ENCODE peak calls at places on chromosome 2, in seven cellular contexts. C is Ammon's horn, Q is left ventricle myocardium superior, Y is PC-9, R is foreskin keratinocyte, V is WTC11, A is GM23338. X is an unnamed sample.

GRCh38 chr2:178066890-178067669 is 5.5 kb downstream of the PDE11A start:
- DNase-seq in C (no peak), A (no peak), R (no peak), Q (no peak), V (no peak), Y (no peak), X (no peak)

GRCh38 chr2:72198532-72199241 is 51.0 kb upstream of the CYP26B1 start:
- DNase-seq in Y (no peak), Q (no peak), C (no peak), R (no peak), V (no peak), A (no peak), X (no peak)

GRCh38 chr2:136131961-136132839 is 14.3 kb upstream of the CXCR4 start:
- DNase-seq in V (no peak), C (peak), R (no peak), Q (no peak), Y (no peak), A (no peak), X (no peak)

GRCh38 chr2:42048318-42049251 is 764 bp downstream of the PKDCC start:
- DNase-seq in V (peak), A (peak), Q (peak), R (no peak), C (no peak), Y (peak), X (no peak)

GRCh38 chr2:68824831-68825230 is 46.4 kb downstream of the BMP10 start:
- DNase-seq in A (no peak), V (no peak), C (no peak), R (peak), Q (no peak), Y (no peak), X (no peak)

GRCh38 chr2:48209214-48209885 is 303.1 kb upstream of the FBXO11 start:
- DNase-seq in A (no peak), Q (no peak), Y (no peak), V (no peak), C (no peak), R (peak), X (no peak)

GRCh38 chr2:119106301-119106897 is 52.2 kb downstream of the C1QL2 start:
- DNase-seq in A (peak), Q (peak), V (peak), Y (peak), C (peak), R (no peak), X (peak)

GRCh38 chr2:101517753-101518152 is 42.8 kb upstream of the RFX8 start:
- DNase-seq in A (peak), Q (no peak), R (peak), C (no peak), Y (peak), V (no peak), X (no peak)

GRCh38 chr2:168848220-168848619 is 42.0 kb downstream of the SPC25 start:
- DNase-seq in R (no peak), C (no peak), Y (no peak), Q (no peak), A (peak), V (no peak), X (no peak)

GRCh38 chr2:241565413-241565812 is 6.9 kb downstream of the BOK start:
- DNase-seq in R (no peak), C (no peak), Y (no peak), Q (no peak), A (no peak), V (no peak), X (peak)

GRCh38 chr2:179613701-179614100 is 247.7 kb downstream of the ZNF385B start:
- DNase-seq in V (no peak), Q (no peak), Y (peak), A (no peak), R (peak), C (no peak), X (no peak)

GRCh38 chr2:100246163-100247145 is 75.8 kb downstream of the LONRF2 start:
- DNase-seq in R (no peak), Q (no peak), V (peak), Y (no peak), A (peak), C (peak), X (peak)

GRCh38 chr2:230796280-230796862 is 68.4 kb upstream of the ITM2C start:
- DNase-seq in Y (peak), A (no peak), C (no peak), R (no peak), V (no peak), Q (no peak), X (no peak)

GRCh38 chr2:197838036-197838435 is 33.6 kb downstream of the PLCL1 start:
- DNase-seq in A (no peak), C (peak), Q (no peak), Y (no peak), R (no peak), V (no peak), X (no peak)

GRCh38 chr2:164545484-164545883 is 75.8 kb downstream of the GRB14 start:
- DNase-seq in V (no peak), Y (no peak), Q (no peak), R (no peak), A (no peak), C (no peak), X (no peak)

GRCh38 chr2:186347472-186347871 is 138.6 kb upstream of the ZC3H15 start:
- DNase-seq in C (no peak), Q (no peak), A (no peak), R (no peak), V (no peak), Y (no peak), X (no peak)

GRCh38 chr2:240501531-240501991 is 56.2 kb downstream of the ANKMY1 start:
- DNase-seq in C (no peak), Y (no peak), R (no peak), V (no peak), Q (peak), A (no peak), X (no peak)

GRCh38 chr2:105518897-105519296 is 120.0 kb upstream of the FHL2 start:
- DNase-seq in Y (no peak), C (no peak), A (no peak), V (no peak), Q (no peak), R (no peak), X (peak)

X was measured in H7.